ENCODE peak calls at places on chromosomes 5 and 9, in nine cellular contexts. X is A172, S is BJ, D is astrocyte, M is HFF-Myc, E is ecto neural progenitor cell, R is ovary, L is AG04449, O is HEK293T. Z is an unnamed sample.

GRCh38 chr5:163571755-163572154 is 66.3 kb downstream of the MAT2B start:
- DNase-seq in X (peak), S (peak), R (peak), E (no peak), D (peak), M (peak), L (peak), O (no peak), Z (peak)

GRCh38 chr5:112533315-112533867 is 114.3 kb upstream of the EPB41L4A start:
- DNase-seq in O (no peak), X (peak), S (no peak), E (no peak), D (no peak), M (no peak), L (no peak), R (no peak), Z (peak)

GRCh38 chr5:93925321-93925720 is 183.9 kb upstream of the POU5F2 start:
- DNase-seq in M (no peak), R (no peak), S (no peak), X (peak), D (peak), L (no peak), E (no peak), O (no peak), Z (peak)

GRCh38 chr5:155735388-155735787 is 591.6 kb upstream of the SGCD start:
- DNase-seq in E (no peak), X (no peak), M (no peak), L (no peak), R (no peak), O (no peak), D (no peak), S (no peak), Z (no peak)

GRCh38 chr5:16507716-16508115 is 42.1 kb upstream of the ZNF622 start:
- DNase-seq in R (no peak), E (no peak), O (no peak), D (peak), S (no peak), X (no peak), L (peak), M (no peak), Z (no peak)

GRCh38 chr5:151949909-151950308 is 25.3 kb upstream of the GLRA1 start:
- DNase-seq in S (no peak), R (no peak), D (no peak), E (no peak), X (no peak), O (no peak), L (no peak), M (no peak), Z (no peak)

GRCh38 chr9:114034176-114034575 is 43.9 kb downstream of the AMBP start:
- DNase-seq in R (no peak), L (no peak), S (no peak), X (no peak), D (no peak), O (no peak), M (no peak), E (peak), Z (no peak)

GRCh38 chr5:150298701-150299451 is 3.8 kb downstream of the ARSI start:
- DNase-seq in M (peak), S (peak), X (peak), E (no peak), D (peak), R (no peak), O (no peak), L (peak), Z (peak)

GRCh38 chr9:127679506-127679905 is 27.3 kb upstream of the CFAP157 start:
- DNase-seq in S (no peak), E (no peak), R (no peak), D (no peak), L (no peak), O (no peak), X (no peak), M (no peak), Z (no peak)

GRCh38 chr5:134626369-134627014 is 6.1 kb downstream of the SAR1B start:
- DNase-seq in E (no peak), M (peak), R (no peak), X (no peak), L (no peak), O (peak), D (no peak), S (no peak), Z (peak)

GRCh38 chr5:93427316-93427715 is 153.7 kb downstream of the NR2F1-AS1 start:
- DNase-seq in R (no peak), E (no peak), D (no peak), L (no peak), O (no peak), X (no peak), M (no peak), S (no peak), Z (no peak)

GRCh38 chr5:566636-567309 is 42.5 kb upstream of the SLC9A3 start:
- DNase-seq in S (no peak), R (no peak), O (no peak), D (no peak), L (no peak), X (no peak), E (no peak), M (no peak), Z (no peak)

GRCh38 chr5:106324356-106324755 is 1346.4 kb downstream of the EFNA5 start:
- DNase-seq in S (no peak), O (no peak), D (no peak), E (no peak), X (no peak), L (no peak), R (no peak), M (no peak), Z (no peak)

GRCh38 chr9:130240410-130241197 is 25.0 kb upstream of the HMCN2 start:
- DNase-seq in D (peak), R (no peak), S (no peak), L (no peak), X (peak), M (peak), E (peak), O (peak), Z (peak)

GRCh38 chr9:77022783-77023440 is 3.5 kb downstream of the FOXB2 start:
- DNase-seq in X (no peak), M (no peak), R (no peak), O (no peak), L (no peak), E (peak), D (no peak), S (no peak), Z (no peak)

GRCh38 chr9:27626629-27627564 is 53.6 kb upstream of the C9orf72 start:
- DNase-seq in D (no peak), R (no peak), E (no peak), M (no peak), X (no peak), O (no peak), S (no peak), L (no peak), Z (no peak)

GRCh38 chr5:139709587-139710369 is 61.6 kb downstream of the CXXC5 start:
- DNase-seq in R (no peak), M (no peak), S (no peak), L (no peak), O (no peak), X (peak), D (no peak), E (peak), Z (peak)

GRCh38 chr5:181152406-181152805 is 5.0 kb downstream of the OR2V2 start:
- DNase-seq in R (no peak), M (no peak), D (no peak), S (no peak), L (no peak), O (no peak), E (no peak), X (peak), Z (peak)

GRCh38 chr9:79731483-79731882 is 159.7 kb downstream of the TLE4 start:
- DNase-seq in D (no peak), E (no peak), O (no peak), L (no peak), X (no peak), R (no peak), S (no peak), M (no peak), Z (peak)

GRCh38 chr5:116574682-116575634 is at the start of gene SEMA6A:
- DNase-seq in S (peak), O (peak), L (peak), E (peak), R (peak), M (peak), D (peak), X (peak), Z (peak)

GRCh38 chr5:160271396-160271795 is 41.0 kb downstream of the CCNJL start:
- DNase-seq in M (no peak), E (no peak), S (no peak), L (no peak), O (no peak), X (no peak), R (no peak), D (no peak), Z (no peak)

GRCh38 chr9:127158995-127159801 is 36.8 kb upstream of the ANGPTL2 start:
- DNase-seq in M (peak), E (peak), D (peak), S (no peak), X (peak), L (no peak), R (peak), O (no peak), Z (peak)

GRCh38 chr9:23754551-23754950 is 71.5 kb downstream of the ELAVL2 start:
- DNase-seq in L (no peak), R (no peak), E (no peak), M (no peak), X (no peak), D (no peak), O (no peak), S (no peak), Z (peak)

GRCh38 chr5:126676195-126676624 is 75.5 kb downstream of the PHAX start:
- DNase-seq in O (peak), M (peak), E (peak), R (peak), D (peak), S (no peak), L (no peak), X (peak), Z (peak)

GRCh38 chr5:164345173-164345572 is 839.8 kb downstream of the MAT2B start:
- DNase-seq in D (peak), L (no peak), S (no peak), X (peak), M (no peak), E (no peak), R (no peak), O (no peak), Z (peak)

GRCh38 chr9:127852829-127853228 is 1.6 kb downstream of the ENG start:
- DNase-seq in R (no peak), D (no peak), S (no peak), X (no peak), L (no peak), M (no peak), O (no peak), E (no peak), Z (no peak)

GRCh38 chr9:91978739-91979414 is 28.8 kb upstream of the ROR2 start:
- DNase-seq in M (peak), L (peak), O (peak), R (no peak), E (peak), S (peak), D (peak), X (peak), Z (peak)

Z was measured in M059J.